ENCODE peak calls at places on chromosomes 4 and X, in seven cellular contexts. B is choroid plexus epithelial cell; Z is head of caudate nucleus; N is adipocyte; G is HFFc6; F is stimulated activated CD4-positive, alpha-beta T cell treated with anti-CD3 and anti-CD28 coated beads, Interleukin-15, amount 100 ng/mL, for 1 hour; X is mesenchymal stem cell. E is an unnamed sample.

GRCh38 chr4:186557486-186557885 is 2.1 kb upstream of the MTNR1A start:
- DNase-seq in X (peak), B (peak), F (no peak), G (peak), N (peak), Z (no peak), E (no peak)

GRCh38 chr4:78666830-78667258 is 109.3 kb upstream of the BMP2K start:
- DNase-seq in X (no peak), Z (no peak), B (no peak), G (no peak), F (no peak), N (no peak), E (no peak)

GRCh38 chr4:118099106-118099505 is 64.8 kb downstream of the NDST3 start:
- DNase-seq in B (no peak), N (peak), F (no peak), X (no peak), Z (no peak), G (no peak), E (no peak)

GRCh38 chrX:10897768-10898167 is 213.4 kb upstream of the HCCS start:
- DNase-seq in N (no peak), B (no peak), Z (no peak), X (no peak), F (no peak), G (no peak), E (no peak)

GRCh38 chr4:178086324-178086723 is 644.1 kb upstream of the AGA start:
- DNase-seq in Z (no peak), X (no peak), G (no peak), B (no peak), N (no peak), F (no peak), E (no peak)

GRCh38 chrX:9671998-9672397 is 93.6 kb downstream of the GPR143 start:
- DNase-seq in Z (no peak), G (no peak), B (no peak), F (no peak), X (no peak), N (no peak), E (no peak)

GRCh38 chr4:145909331-145909730 is 29.3 kb downstream of the ZNF827 start:
- DNase-seq in G (no peak), F (no peak), X (no peak), B (no peak), Z (peak), N (no peak), E (no peak)

GRCh38 chr4:18051281-18051680 is 29.7 kb upstream of the LCORL start:
- DNase-seq in G (no peak), Z (no peak), N (peak), B (no peak), X (no peak), F (no peak), E (peak)

GRCh38 chr4:153512952-153513500 is 46.9 kb downstream of the TMEM131L start:
- DNase-seq in Z (no peak), G (no peak), F (no peak), N (no peak), B (peak), X (no peak), E (no peak)

GRCh38 chr4:1758306-1759121 is 34.6 kb upstream of the FGFR3 start:
- DNase-seq in G (no peak), Z (no peak), N (no peak), X (no peak), B (no peak), F (no peak), E (no peak)

GRCh38 chr4:82423245-82424054 is 6.8 kb downstream of the HNRNPDL start:
- DNase-seq in Z (no peak), B (no peak), G (peak), N (peak), F (no peak), X (peak), E (peak)

GRCh38 chr4:86586160-86586572 is 7.9 kb upstream of the PTPN13 start:
- DNase-seq in Z (no peak), N (no peak), B (no peak), F (no peak), G (peak), X (no peak), E (no peak)

GRCh38 chrX:6228720-6229119 is at the start of gene NLGN4X:
- DNase-seq in Z (peak), X (no peak), G (no peak), N (no peak), B (no peak), F (no peak), E (no peak)

GRCh38 chr4:98996056-98996941 is 778 bp downstream of the METAP1 start:
- DNase-seq in B (peak), F (no peak), N (peak), Z (peak), G (peak), X (peak), E (peak)

GRCh38 chr4:41285202-41285876 is 28.6 kb downstream of the UCHL1 start:
- DNase-seq in B (peak), F (no peak), Z (no peak), X (no peak), N (peak), G (no peak), E (no peak)

GRCh38 chr4:183348706-183349659 is 26.8 kb upstream of the CLDN24 start:
- DNase-seq in X (peak), F (no peak), Z (no peak), B (peak), N (peak), G (peak), E (peak)

GRCh38 chr4:22969314-22969896 is 276.7 kb downstream of the GBA3 start:
- DNase-seq in Z (no peak), F (no peak), B (peak), G (no peak), N (no peak), X (no peak), E (no peak)

GRCh38 chr4:1807258-1807777 is 14.2 kb downstream of the FGFR3 start:
- DNase-seq in F (no peak), G (no peak), Z (no peak), N (no peak), X (peak), B (no peak), E (no peak)

GRCh38 chr4:121118344-121118743 is 45.8 kb downstream of the TNIP3 start:
- DNase-seq in Z (no peak), B (no peak), X (no peak), G (no peak), F (no peak), N (no peak), E (no peak)

GRCh38 chrX:6005856-6006255 is 222.8 kb downstream of the NLGN4X start:
- DNase-seq in N (no peak), Z (no peak), F (no peak), B (no peak), G (no peak), X (no peak), E (no peak)

GRCh38 chr4:14783011-14783877 is 219.0 kb upstream of the CPEB2 start:
- DNase-seq in Z (no peak), X (no peak), G (no peak), N (peak), F (no peak), B (peak), E (peak)